ENCODE peak calls at places on chromosomes 12 and 14, in five cellular contexts. One of them, this sample, is unnamed.

GRCh38 chr12:62919827-62920226 is 15.1 kb downstream of the PPM1H start:
- DNase-seq in epithelial cell of esophagus: no peak
- DNase-seq in suprapubic skin: no peak
- DNase-seq in GM06990: no peak
- DNase-seq in Peyer's patch: no peak
- DNase-seq in this sample: peak

GRCh38 chr12:131384544-131384855 is 326.4 kb upstream of the SFSWAP start:
- DNase-seq in epithelial cell of esophagus: no peak
- DNase-seq in suprapubic skin: no peak
- DNase-seq in GM06990: no peak
- DNase-seq in Peyer's patch: no peak
- DNase-seq in this sample: no peak

GRCh38 chr14:64770751-64771150 is 66.5 kb downstream of the PLEKHG3 start:
- DNase-seq in epithelial cell of esophagus: no peak
- DNase-seq in suprapubic skin: no peak
- DNase-seq in GM06990: no peak
- DNase-seq in Peyer's patch: no peak
- DNase-seq in this sample: no peak

GRCh38 chr12:113333877-113334785 is 778 bp downstream of the SLC8B1 start:
- DNase-seq in epithelial cell of esophagus: peak
- DNase-seq in suprapubic skin: no peak
- DNase-seq in GM06990: peak
- DNase-seq in Peyer's patch: peak
- DNase-seq in this sample: no peak

GRCh38 chr12:125528300-125528699 is 463.1 kb downstream of the AACS start:
- DNase-seq in epithelial cell of esophagus: no peak
- DNase-seq in suprapubic skin: no peak
- DNase-seq in GM06990: no peak
- DNase-seq in Peyer's patch: no peak
- DNase-seq in this sample: no peak

GRCh38 chr12:49055978-49056754 is 4.4 kb downstream of the KMT2D start:
- DNase-seq in epithelial cell of esophagus: peak
- DNase-seq in suprapubic skin: no peak
- DNase-seq in GM06990: no peak
- DNase-seq in Peyer's patch: peak
- DNase-seq in this sample: peak

GRCh38 chr12:53975019-53975815 is 463 bp upstream of the HOTAIR start:
- DNase-seq in epithelial cell of esophagus: no peak
- DNase-seq in suprapubic skin: no peak
- DNase-seq in GM06990: no peak
- DNase-seq in Peyer's patch: no peak
- DNase-seq in this sample: no peak

GRCh38 chr12:98532687-98533304 is 17.4 kb downstream of the TMPO start:
- DNase-seq in epithelial cell of esophagus: peak
- DNase-seq in suprapubic skin: no peak
- DNase-seq in GM06990: no peak
- DNase-seq in Peyer's patch: no peak
- DNase-seq in this sample: peak

GRCh38 chr14:81345781-81346180 is 54.3 kb downstream of the STON2 start:
- DNase-seq in epithelial cell of esophagus: no peak
- DNase-seq in suprapubic skin: no peak
- DNase-seq in GM06990: no peak
- DNase-seq in Peyer's patch: no peak
- DNase-seq in this sample: no peak

GRCh38 chr12:96719671-96720362 is 187.2 kb upstream of the NEDD1 start:
- DNase-seq in epithelial cell of esophagus: peak
- DNase-seq in suprapubic skin: no peak
- DNase-seq in GM06990: peak
- DNase-seq in Peyer's patch: no peak
- DNase-seq in this sample: peak

GRCh38 chr12:124545508-124546418 is 21.6 kb downstream of the NCOR2 start:
- DNase-seq in epithelial cell of esophagus: no peak
- DNase-seq in suprapubic skin: peak
- DNase-seq in GM06990: peak
- DNase-seq in Peyer's patch: peak
- DNase-seq in this sample: peak

GRCh38 chr12:11833174-11833895 is 183.9 kb downstream of the ETV6 start:
- DNase-seq in epithelial cell of esophagus: peak
- DNase-seq in suprapubic skin: no peak
- DNase-seq in GM06990: no peak
- DNase-seq in Peyer's patch: no peak
- DNase-seq in this sample: no peak

GRCh38 chr12:15863258-15863835 is 18.8 kb upstream of the STRAP start:
- DNase-seq in epithelial cell of esophagus: no peak
- DNase-seq in suprapubic skin: no peak
- DNase-seq in GM06990: no peak
- DNase-seq in Peyer's patch: no peak
- DNase-seq in this sample: no peak

GRCh38 chr12:25469368-25469767 is 83.7 kb downstream of the LMNTD1 start:
- DNase-seq in epithelial cell of esophagus: no peak
- DNase-seq in suprapubic skin: no peak
- DNase-seq in GM06990: no peak
- DNase-seq in Peyer's patch: no peak
- DNase-seq in this sample: no peak

GRCh38 chr12:131001493-131001892 is 47.8 kb downstream of the ADGRD1 start:
- DNase-seq in epithelial cell of esophagus: no peak
- DNase-seq in suprapubic skin: no peak
- DNase-seq in GM06990: no peak
- DNase-seq in Peyer's patch: no peak
- DNase-seq in this sample: no peak

GRCh38 chr14:23160924-23161522 is 22.4 kb downstream of the SLC7A8 start:
- DNase-seq in epithelial cell of esophagus: peak
- DNase-seq in suprapubic skin: peak
- DNase-seq in GM06990: no peak
- DNase-seq in Peyer's patch: no peak
- DNase-seq in this sample: peak

GRCh38 chr14:93952829-93953228 is 23.5 kb downstream of the ASB2 start:
- DNase-seq in epithelial cell of esophagus: no peak
- DNase-seq in suprapubic skin: no peak
- DNase-seq in GM06990: no peak
- DNase-seq in Peyer's patch: no peak
- DNase-seq in this sample: no peak

GRCh38 chr14:101065696-101066694 is 162.5 kb upstream of the RTL1 start:
- DNase-seq in epithelial cell of esophagus: no peak
- DNase-seq in suprapubic skin: peak
- DNase-seq in GM06990: no peak
- DNase-seq in Peyer's patch: no peak
- DNase-seq in this sample: no peak

GRCh38 chr12:12890815-12891645 is at the start of gene GPRC5A:
- DNase-seq in epithelial cell of esophagus: peak
- DNase-seq in suprapubic skin: peak
- DNase-seq in GM06990: peak
- DNase-seq in Peyer's patch: peak
- DNase-seq in this sample: peak

GRCh38 chr12:30756074-30756473 is 1.3 kb upstream of the CAPRIN2 start:
- DNase-seq in epithelial cell of esophagus: no peak
- DNase-seq in suprapubic skin: no peak
- DNase-seq in GM06990: no peak
- DNase-seq in Peyer's patch: no peak
- DNase-seq in this sample: no peak

GRCh38 chr12:30754383-30754749 is 385 bp downstream of the CAPRIN2 start:
- DNase-seq in epithelial cell of esophagus: no peak
- DNase-seq in suprapubic skin: no peak
- DNase-seq in GM06990: no peak
- DNase-seq in Peyer's patch: no peak
- DNase-seq in this sample: no peak

GRCh38 chr12:30755395-30755762 is 628 bp upstream of the CAPRIN2 start:
- DNase-seq in epithelial cell of esophagus: no peak
- DNase-seq in suprapubic skin: no peak
- DNase-seq in GM06990: no peak
- DNase-seq in Peyer's patch: no peak
- DNase-seq in this sample: no peak

GRCh38 chr12:30753761-30754382 is 879 bp downstream of the CAPRIN2 start:
- DNase-seq in epithelial cell of esophagus: peak
- DNase-seq in suprapubic skin: no peak
- DNase-seq in GM06990: no peak
- DNase-seq in Peyer's patch: no peak
- DNase-seq in this sample: peak

GRCh38 chr12:30754750-30755394 is at the start of gene CAPRIN2:
- DNase-seq in epithelial cell of esophagus: peak
- DNase-seq in suprapubic skin: peak
- DNase-seq in GM06990: peak
- DNase-seq in Peyer's patch: peak
- DNase-seq in this sample: peak
- TF ChIP-seq CTCF in epithelial cell of esophagus: peak
- TF ChIP-seq CTCF in suprapubic skin: no peak
- TF ChIP-seq CTCF in GM06990: peak
- TF ChIP-seq CTCF in Peyer's patch: peak
- TF ChIP-seq CTCF in this sample: peak

DNA sequence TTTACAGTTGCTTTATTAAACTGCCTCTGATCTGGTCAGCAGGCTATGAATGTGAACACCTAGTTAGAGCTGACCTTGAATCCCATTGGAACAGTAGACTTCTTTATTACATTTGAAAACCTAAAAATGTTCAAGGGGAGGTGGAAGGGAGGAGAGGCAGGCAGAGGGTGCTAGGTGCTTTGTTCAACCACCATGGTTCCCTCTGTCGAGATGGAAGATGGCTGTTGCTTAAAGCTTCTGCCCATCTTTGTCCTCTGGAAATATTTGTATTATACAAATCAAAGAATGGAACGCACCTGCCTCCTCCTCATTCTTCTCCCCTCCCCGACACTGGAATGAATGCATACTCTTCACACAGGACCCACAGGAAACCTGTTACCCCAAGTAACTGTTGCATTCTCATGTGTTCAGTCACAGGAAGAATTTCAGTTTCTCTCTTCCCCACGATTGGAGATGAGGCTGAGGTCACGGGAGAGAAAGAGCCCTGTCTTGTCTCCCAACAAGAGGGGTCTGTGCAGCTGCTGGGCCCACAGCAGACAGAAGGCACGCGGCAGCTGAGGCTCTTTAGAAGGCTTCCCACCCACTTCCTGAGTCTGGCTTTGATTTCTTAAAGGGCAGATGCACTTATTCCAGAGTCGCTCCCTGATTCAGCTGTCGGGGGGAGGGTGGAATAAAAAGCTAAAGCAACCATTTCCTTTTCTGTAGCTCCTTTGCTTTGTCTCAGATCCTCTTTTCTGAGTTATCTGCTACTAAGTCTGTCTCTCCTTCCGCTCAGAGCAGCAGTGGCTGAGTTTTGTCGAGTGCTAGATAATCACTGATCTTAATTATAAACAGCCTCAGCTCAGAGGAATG is 217.9 kb upstream of the BTG1 start:
- DNase-seq in epithelial cell of esophagus: no peak
- DNase-seq in suprapubic skin: no peak
- DNase-seq in GM06990: peak
- DNase-seq in Peyer's patch: peak
- DNase-seq in this sample: peak
- H3K4me3 ChIP-seq in epithelial cell of esophagus: no peak
- H3K4me3 ChIP-seq in suprapubic skin: peak
- H3K4me3 ChIP-seq in GM06990: peak
- H3K4me3 ChIP-seq in Peyer's patch: peak
- H3K4me3 ChIP-seq in this sample: no peak

DNA sequence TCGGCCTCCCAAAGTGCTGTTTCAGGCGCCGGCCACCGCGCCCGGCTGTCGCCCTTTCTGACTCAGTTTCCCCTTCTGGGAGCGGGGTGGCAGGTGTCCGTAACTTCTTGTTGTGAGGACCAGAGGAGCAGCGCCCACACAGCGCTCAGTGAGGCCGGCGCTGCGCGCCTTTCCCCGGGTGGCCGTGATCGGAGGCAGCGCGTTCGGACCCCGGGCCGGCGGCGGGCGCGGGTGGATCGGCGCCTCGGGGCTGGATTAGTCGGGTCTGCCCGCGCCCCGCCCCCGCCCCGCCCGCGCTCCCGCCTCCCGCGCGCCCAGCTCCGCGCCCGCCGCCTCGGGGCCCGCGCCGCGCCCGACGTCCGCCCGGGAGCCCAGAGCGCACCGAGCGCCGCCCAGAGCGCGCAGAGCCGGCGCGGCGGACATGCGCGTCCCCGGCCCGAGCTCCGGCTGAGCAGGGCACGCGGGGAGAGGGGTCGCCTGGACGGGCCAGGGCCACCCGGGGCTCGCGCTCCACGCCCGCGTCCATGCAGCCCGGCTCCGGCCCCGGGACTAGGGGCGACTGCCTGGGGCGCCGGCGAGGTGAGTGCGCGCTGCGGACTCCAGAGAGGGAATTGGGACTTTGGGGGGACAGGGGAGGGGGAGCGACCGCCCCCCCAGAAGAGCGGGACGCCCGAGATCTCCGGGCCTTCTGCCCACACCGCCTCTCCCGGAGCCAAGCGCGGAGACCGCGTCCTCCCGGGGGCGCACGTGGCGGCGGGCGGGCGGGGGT is 50.5 kb downstream of the LRCOL1 start:
- DNase-seq in epithelial cell of esophagus: peak
- DNase-seq in suprapubic skin: no peak
- DNase-seq in GM06990: peak
- DNase-seq in Peyer's patch: peak
- DNase-seq in this sample: peak
- TF ChIP-seq CTCF in epithelial cell of esophagus: no peak
- TF ChIP-seq CTCF in suprapubic skin: no peak
- TF ChIP-seq CTCF in GM06990: no peak
- TF ChIP-seq CTCF in Peyer's patch: no peak
- TF ChIP-seq CTCF in this sample: no peak

DNA sequence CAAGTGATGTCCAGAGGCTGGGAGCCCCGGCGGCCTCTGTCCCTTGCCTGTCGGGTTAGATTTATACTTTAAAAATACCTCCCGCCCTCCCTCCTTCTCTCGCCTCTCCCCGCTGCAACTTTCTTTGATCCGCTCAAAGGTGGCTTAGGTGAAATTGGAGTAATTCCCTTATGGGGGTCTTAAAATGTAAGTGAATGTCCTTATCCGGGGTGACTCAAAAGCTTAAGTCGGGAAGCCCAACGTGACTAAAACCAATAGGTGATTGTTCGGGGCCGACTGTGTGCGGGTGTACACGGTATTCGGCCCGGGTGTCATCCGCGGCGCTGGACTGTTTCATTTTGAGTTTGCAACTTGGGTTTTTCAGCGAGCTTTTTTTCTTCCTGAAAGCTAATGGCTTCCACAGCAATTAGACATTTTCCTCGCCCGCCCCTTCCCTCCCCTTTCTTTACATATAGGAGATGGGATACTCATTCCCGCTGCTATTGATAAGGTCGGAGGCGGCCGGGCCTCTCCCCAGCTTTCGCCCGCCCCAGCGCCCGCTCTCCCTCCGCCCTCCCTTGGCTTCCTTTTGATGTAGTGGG is 2.0 kb upstream of the CCND2 start:
- DNase-seq in epithelial cell of esophagus: no peak
- DNase-seq in suprapubic skin: no peak
- DNase-seq in GM06990: peak
- DNase-seq in Peyer's patch: no peak
- DNase-seq in this sample: no peak
- H3K4me3 ChIP-seq in epithelial cell of esophagus: peak
- H3K4me3 ChIP-seq in suprapubic skin: peak
- H3K4me3 ChIP-seq in GM06990: peak
- H3K4me3 ChIP-seq in Peyer's patch: peak
- H3K4me3 ChIP-seq in this sample: peak

GRCh38 chr14:28704153-28704552 is 62.4 kb upstream of the FOXG1 start:
- DNase-seq in epithelial cell of esophagus: peak
- DNase-seq in suprapubic skin: no peak
- DNase-seq in GM06990: no peak
- DNase-seq in Peyer's patch: no peak
- DNase-seq in this sample: peak

GRCh38 chr14:28707814-28708213 is 58.8 kb upstream of the FOXG1 start:
- DNase-seq in epithelial cell of esophagus: peak
- DNase-seq in suprapubic skin: no peak
- DNase-seq in GM06990: no peak
- DNase-seq in Peyer's patch: no peak
- DNase-seq in this sample: peak

GRCh38 chr14:28709571-28710305 is 56.8 kb upstream of the FOXG1 start:
- DNase-seq in epithelial cell of esophagus: no peak
- DNase-seq in suprapubic skin: no peak
- DNase-seq in GM06990: no peak
- DNase-seq in Peyer's patch: no peak
- DNase-seq in this sample: peak
- TF ChIP-seq CTCF in epithelial cell of esophagus: no peak
- TF ChIP-seq CTCF in suprapubic skin: no peak
- TF ChIP-seq CTCF in GM06990: no peak
- TF ChIP-seq CTCF in Peyer's patch: no peak
- TF ChIP-seq CTCF in this sample: no peak

GRCh38 chr12:64825143-64826011 is 930 bp downstream of the TBC1D30 start:
- DNase-seq in epithelial cell of esophagus: no peak
- DNase-seq in suprapubic skin: no peak
- DNase-seq in GM06990: peak
- DNase-seq in Peyer's patch: no peak
- DNase-seq in this sample: no peak
- H3K4me3 ChIP-seq in epithelial cell of esophagus: no peak
- H3K4me3 ChIP-seq in suprapubic skin: peak
- H3K4me3 ChIP-seq in GM06990: peak
- H3K4me3 ChIP-seq in Peyer's patch: peak
- H3K4me3 ChIP-seq in this sample: no peak